ENCODE peak calls at places on chromosomes 1 and 21, in nine cellular contexts. E, L, B, V, K, X, P, H and R are unnamed samples.

GRCh38 chr1:192668434-192668983 is 32.6 kb downstream of the RGS13 start:
- DNase-seq in H (no peak), B (peak; percentile 12), X (no peak), P (no peak), K (no peak), E (no peak), L (no peak), V (peak; percentile 1), R (no peak)

GRCh38 chr1:16614361-16615252 is 1.2 kb upstream of the NBPF1 start:
- DNase-seq in K (no peak), L (no peak), H (peak; percentile 45), E (no peak), X (no peak), V (no peak), B (no peak), P (peak; percentile 46), R (no peak)

GRCh38 chr1:203039609-203040517 is 13.6 kb downstream of the PPFIA4 start:
- DNase-seq in B (peak; percentile 32), X (no peak), L (peak; percentile 72), E (peak; percentile 24), V (no peak), K (no peak), H (no peak), P (no peak), R (no peak)

GRCh38 chr1:15106608-15107007 is 46.9 kb upstream of the TMEM51 start:
- DNase-seq in V (no peak), L (no peak), B (no peak), H (no peak), X (peak; percentile 16), K (no peak), P (peak; percentile 59), E (peak; percentile 19), R (no peak)

GRCh38 chr21:19228241-19228640 is 824.7 kb upstream of the TMPRSS15 start:
- DNase-seq in P (no peak), B (peak; percentile 0), V (no peak), H (no peak), E (peak; percentile 20), L (no peak), X (no peak), K (no peak), R (no peak)

GRCh38 chr1:95407864-95408291 is 173.9 kb downstream of the RWDD3 start:
- DNase-seq in K (no peak), H (no peak), B (no peak), E (no peak), L (no peak), V (no peak), P (no peak), X (no peak), R (no peak)

GRCh38 chr1:26124433-26125318 is 13.1 kb downstream of the PDIK1L start:
- DNase-seq in L (no peak), E (no peak), K (no peak), H (no peak), V (no peak), P (no peak), B (no peak), X (no peak), R (no peak)

GRCh38 chr1:168114845-168115244 is 21.9 kb downstream of the GPR161 start:
- DNase-seq in L (no peak), K (no peak), H (no peak), X (peak; percentile 47), E (no peak), V (no peak), B (no peak), P (no peak), R (peak; percentile 14)

GRCh38 chr1:192626366-192627179 is 9.4 kb upstream of the RGS13 start:
- DNase-seq in L (no peak), V (no peak), P (no peak), H (peak; percentile 31), B (no peak), K (no peak), X (no peak), E (no peak), R (no peak)

GRCh38 chr1:94616503-94616902 is 74.9 kb upstream of the F3 start:
- DNase-seq in V (no peak), X (no peak), K (no peak), B (no peak), H (no peak), E (no peak), P (no peak), L (no peak), R (no peak)